ENCODE peak calls at places on chromosome 22, in six cellular contexts. One of them, this sample, is unnamed.
A peak's percentile ranks its signal among the peaks of the same experiment; 100 is the strongest.

GRCh38 chr22:50218996-50219727 is 18.4 kb downstream of the SELENOO start:
- DNase-seq in IMR-90: peak; percentile 74
- DNase-seq in mesenchymal stem cell: peak; percentile 41
- DNase-seq in H9: peak; percentile 77
- DNase-seq in mesendoderm: peak; percentile 49
- DNase-seq in trophoblast cell: no peak
- DNase-seq in this sample: no peak

GRCh38 chr22:38843201-38843715 is 570 bp downstream of the NPTXR start:
- DNase-seq in IMR-90: peak; percentile 81
- DNase-seq in mesenchymal stem cell: peak; percentile 80
- DNase-seq in H9: peak; percentile 52
- DNase-seq in mesendoderm: peak; percentile 85
- DNase-seq in trophoblast cell: no peak
- DNase-seq in this sample: peak; percentile 56

GRCh38 chr22:22460060-22460459 is 48.5 kb downstream of the ZNF280B start:
- DNase-seq in IMR-90: no peak
- DNase-seq in mesenchymal stem cell: no peak
- DNase-seq in H9: peak; percentile 68
- DNase-seq in mesendoderm: no peak
- DNase-seq in trophoblast cell: no peak
- DNase-seq in this sample: no peak

GRCh38 chr22:31681625-31682345 is 19.8 kb upstream of the PISD start:
- DNase-seq in IMR-90: peak; percentile 60
- DNase-seq in mesenchymal stem cell: peak; percentile 9
- DNase-seq in H9: no peak
- DNase-seq in mesendoderm: no peak
- DNase-seq in trophoblast cell: no peak
- DNase-seq in this sample: no peak

GRCh38 chr22:23053912-23054530 is 16.3 kb upstream of the GNAZ start:
- DNase-seq in IMR-90: no peak
- DNase-seq in mesenchymal stem cell: no peak
- DNase-seq in H9: peak; percentile 12
- DNase-seq in mesendoderm: no peak
- DNase-seq in trophoblast cell: no peak
- DNase-seq in this sample: no peak

GRCh38 chr22:22895776-22896445 is 8.3 kb downstream of the IGLL5 start:
- DNase-seq in IMR-90: no peak
- DNase-seq in mesenchymal stem cell: no peak
- DNase-seq in H9: no peak
- DNase-seq in mesendoderm: no peak
- DNase-seq in trophoblast cell: no peak
- DNase-seq in this sample: no peak

GRCh38 chr22:38443675-38444521 is 11.1 kb downstream of the KCNJ4 start:
- DNase-seq in IMR-90: no peak
- DNase-seq in mesenchymal stem cell: no peak
- DNase-seq in H9: no peak
- DNase-seq in mesendoderm: no peak
- DNase-seq in trophoblast cell: no peak
- DNase-seq in this sample: no peak

GRCh38 chr22:43163241-43163795 is 12.0 kb downstream of the TSPO start:
- DNase-seq in IMR-90: no peak
- DNase-seq in mesenchymal stem cell: no peak
- DNase-seq in H9: no peak
- DNase-seq in mesendoderm: no peak
- DNase-seq in trophoblast cell: no peak
- DNase-seq in this sample: no peak

GRCh38 chr22:39179841-39180335 is 27.4 kb upstream of the CBX7 start:
- DNase-seq in IMR-90: no peak
- DNase-seq in mesenchymal stem cell: no peak
- DNase-seq in H9: peak; percentile 76
- DNase-seq in mesendoderm: peak; percentile 77
- DNase-seq in trophoblast cell: no peak
- DNase-seq in this sample: no peak

GRCh38 chr22:43798492-43798891 is 13.6 kb downstream of the EFCAB6 start:
- DNase-seq in IMR-90: peak; percentile 63
- DNase-seq in mesenchymal stem cell: no peak
- DNase-seq in H9: no peak
- DNase-seq in mesendoderm: no peak
- DNase-seq in trophoblast cell: no peak
- DNase-seq in this sample: no peak

GRCh38 chr22:23773247-23774113 is 831 bp downstream of the MMP11 start:
- DNase-seq in IMR-90: no peak
- DNase-seq in mesenchymal stem cell: no peak
- DNase-seq in H9: no peak
- DNase-seq in mesendoderm: no peak
- DNase-seq in trophoblast cell: peak; percentile 14
- DNase-seq in this sample: no peak

GRCh38 chr22:28869736-28870135 is 13.6 kb upstream of the ZNRF3 start:
- DNase-seq in IMR-90: no peak
- DNase-seq in mesenchymal stem cell: no peak
- DNase-seq in H9: no peak
- DNase-seq in mesendoderm: no peak
- DNase-seq in trophoblast cell: no peak
- DNase-seq in this sample: no peak

GRCh38 chr22:31496735-31497146 is 405 bp downstream of the SFI1 start:
- DNase-seq in IMR-90: no peak
- DNase-seq in mesenchymal stem cell: peak; percentile 40
- DNase-seq in H9: no peak
- DNase-seq in mesendoderm: no peak
- DNase-seq in trophoblast cell: peak; percentile 18
- DNase-seq in this sample: no peak

GRCh38 chr22:31102441-31103081 is 4.8 kb downstream of the SELENOM start:
- DNase-seq in IMR-90: peak; percentile 98
- DNase-seq in mesenchymal stem cell: peak; percentile 99
- DNase-seq in H9: no peak
- DNase-seq in mesendoderm: peak; percentile 59
- DNase-seq in trophoblast cell: peak; percentile 93
- DNase-seq in this sample: no peak

GRCh38 chr22:41286639-41287091 is 678 bp upstream of the RANGAP1 start:
- DNase-seq in IMR-90: peak; percentile 38
- DNase-seq in mesenchymal stem cell: no peak
- DNase-seq in H9: no peak
- DNase-seq in mesendoderm: no peak
- DNase-seq in trophoblast cell: peak; percentile 66
- DNase-seq in this sample: no peak

GRCh38 chr22:25928038-25928437 is 186.1 kb downstream of the MYO18B start:
- DNase-seq in IMR-90: no peak
- DNase-seq in mesenchymal stem cell: no peak
- DNase-seq in H9: no peak
- DNase-seq in mesendoderm: peak; percentile 55
- DNase-seq in trophoblast cell: no peak
- DNase-seq in this sample: no peak

GRCh38 chr22:25929479-25929878 is 187.5 kb downstream of the MYO18B start:
- DNase-seq in IMR-90: no peak
- DNase-seq in mesenchymal stem cell: no peak
- DNase-seq in H9: no peak
- DNase-seq in mesendoderm: no peak
- DNase-seq in trophoblast cell: no peak
- DNase-seq in this sample: no peak

GRCh38 chr22:25933158-25933788 is 191.3 kb downstream of the MYO18B start:
- DNase-seq in IMR-90: no peak
- DNase-seq in mesenchymal stem cell: no peak
- DNase-seq in H9: no peak
- DNase-seq in mesendoderm: peak; percentile 60
- DNase-seq in trophoblast cell: no peak
- DNase-seq in this sample: no peak

GRCh38 chr22:25930083-25930482 is 188.1 kb downstream of the MYO18B start:
- DNase-seq in IMR-90: no peak
- DNase-seq in mesenchymal stem cell: no peak
- DNase-seq in H9: no peak
- DNase-seq in mesendoderm: no peak
- DNase-seq in trophoblast cell: no peak
- DNase-seq in this sample: no peak

GRCh38 chr22:25930710-25931353 is 188.8 kb downstream of the MYO18B start:
- DNase-seq in IMR-90: no peak
- DNase-seq in mesenchymal stem cell: no peak
- DNase-seq in H9: no peak
- DNase-seq in mesendoderm: no peak
- DNase-seq in trophoblast cell: no peak
- DNase-seq in this sample: no peak
- H3K18ac ChIP-seq in IMR-90: no peak overlapping the region
- H3K18ac ChIP-seq in mesenchymal stem cell: no peak overlapping the region
- H3K18ac ChIP-seq in H9: no peak overlapping the region
- H3K18ac ChIP-seq in mesendoderm: no peak overlapping the region
- H3K18ac ChIP-seq in trophoblast cell: no peak overlapping the region
- H3K18ac ChIP-seq in this sample: peak overlapping the region; percentile 15

DNA sequence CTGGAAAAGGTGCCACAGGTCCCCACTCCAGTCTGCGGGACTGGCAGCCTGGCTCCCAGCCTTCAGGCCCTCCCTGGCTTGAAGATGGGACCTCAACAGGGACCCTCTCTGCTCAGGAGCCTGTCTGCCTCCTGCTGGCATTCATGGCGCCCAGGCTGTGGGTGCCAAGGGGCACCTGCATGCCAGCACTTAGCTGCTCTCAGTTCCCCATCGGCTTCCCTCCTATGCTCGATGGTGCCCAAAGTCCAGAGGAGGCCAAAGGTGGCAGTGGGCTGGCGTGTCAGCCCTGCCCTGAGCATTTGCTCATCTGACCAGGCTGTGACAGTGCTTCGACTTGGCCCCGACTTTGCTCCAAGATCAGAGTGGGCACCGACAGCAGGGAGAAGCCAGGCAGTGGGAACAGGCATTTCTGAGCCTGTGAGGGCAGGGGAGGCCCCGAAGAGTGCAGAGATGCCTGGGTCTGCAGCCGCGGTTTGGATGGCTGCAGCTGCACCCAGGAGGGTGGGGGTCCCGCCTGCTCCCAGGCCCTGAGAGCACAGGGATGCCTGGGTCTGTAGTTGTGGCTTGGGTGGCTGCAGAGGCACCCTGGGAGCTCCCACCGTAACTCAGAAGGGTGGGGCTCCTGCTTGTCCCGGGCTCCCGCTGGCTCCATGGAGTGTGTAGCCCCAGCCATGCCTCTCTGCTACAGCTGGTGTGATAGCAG is 463.6 kb downstream of the TBC1D22A start:
- DNase-seq in IMR-90: no peak
- DNase-seq in mesenchymal stem cell: no peak
- DNase-seq in H9: peak; percentile 8
- DNase-seq in mesendoderm: no peak
- DNase-seq in trophoblast cell: no peak
- DNase-seq in this sample: no peak
- H3K4me1 ChIP-seq in IMR-90: no peaks in the 10 kb centered on the region
- H3K4me1 ChIP-seq in mesenchymal stem cell: no peaks in the 10 kb centered on the region
- H3K4me1 ChIP-seq in H9: no peaks in the 10 kb centered on the region
- H3K4me1 ChIP-seq in mesendoderm: no peaks in the 10 kb centered on the region
- H3K4me1 ChIP-seq in trophoblast cell: no peaks in the 10 kb centered on the region
- H3K4me1 ChIP-seq in this sample: no peaks in the 10 kb centered on the region

GRCh38 chr22:18035740-18036139 is 11.4 kb upstream of the MICAL3 start:
- DNase-seq in IMR-90: peak; percentile 19
- DNase-seq in mesenchymal stem cell: no peak
- DNase-seq in H9: peak; percentile 50
- DNase-seq in mesendoderm: no peak
- DNase-seq in trophoblast cell: peak; percentile 24
- DNase-seq in this sample: no peak
- H3K27ac ChIP-seq in IMR-90: no peak overlapping the region
- H3K27ac ChIP-seq in mesenchymal stem cell: no peak overlapping the region
- H3K27ac ChIP-seq in H9: no peak overlapping the region
- H3K27ac ChIP-seq in mesendoderm: no peak overlapping the region
- H3K27ac ChIP-seq in trophoblast cell: no peak overlapping the region
- H3K27ac ChIP-seq in this sample: no peak overlapping the region

GRCh38 chr22:49088801-49089791 is 738.6 kb downstream of the BRD1 start:
- DNase-seq in IMR-90: no peak
- DNase-seq in mesenchymal stem cell: no peak
- DNase-seq in H9: no peak
- DNase-seq in mesendoderm: no peak
- DNase-seq in trophoblast cell: no peak
- DNase-seq in this sample: no peak

GRCh38 chr22:49086181-49086580 is 741.5 kb downstream of the BRD1 start:
- DNase-seq in IMR-90: no peak
- DNase-seq in mesenchymal stem cell: no peak
- DNase-seq in H9: no peak
- DNase-seq in mesendoderm: no peak
- DNase-seq in trophoblast cell: no peak
- DNase-seq in this sample: no peak

GRCh38 chr22:49087716-49088660 is 739.7 kb downstream of the BRD1 start:
- DNase-seq in IMR-90: no peak
- DNase-seq in mesenchymal stem cell: no peak
- DNase-seq in H9: no peak
- DNase-seq in mesendoderm: no peak
- DNase-seq in trophoblast cell: no peak
- DNase-seq in this sample: no peak

GRCh38 chr22:49087163-49087562 is 740.5 kb downstream of the BRD1 start:
- DNase-seq in IMR-90: no peak
- DNase-seq in mesenchymal stem cell: no peak
- DNase-seq in H9: no peak
- DNase-seq in mesendoderm: no peak
- DNase-seq in trophoblast cell: no peak
- DNase-seq in this sample: no peak

DNA sequence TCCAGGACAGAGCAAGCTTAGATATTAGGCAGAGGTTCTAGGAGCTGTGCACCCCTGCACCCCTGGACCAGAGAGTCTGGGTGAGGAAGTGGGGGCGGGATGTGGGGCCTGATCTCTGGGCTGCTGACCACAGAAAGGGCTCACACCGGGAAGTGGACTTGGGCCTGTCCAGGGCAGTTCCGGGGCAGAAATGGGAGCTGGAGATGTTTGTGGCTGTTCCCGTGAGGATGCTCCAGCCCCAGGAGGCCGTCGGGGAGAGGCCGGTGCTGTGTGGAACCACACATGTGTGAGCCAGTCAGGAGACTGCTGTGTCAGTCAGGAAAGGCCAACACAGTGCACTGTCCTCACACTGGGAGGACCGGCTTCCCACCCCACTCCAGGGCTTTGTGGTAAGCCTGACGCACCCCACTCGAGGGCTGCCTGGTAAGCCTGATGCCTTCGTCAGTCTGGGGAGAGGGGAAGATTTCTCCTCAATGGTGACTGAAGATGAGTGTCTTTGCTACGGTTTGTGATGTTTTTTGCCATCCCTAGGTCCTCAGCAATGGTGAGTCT is 741.0 kb downstream of the BRD1 start:
- DNase-seq in IMR-90: no peak
- DNase-seq in mesenchymal stem cell: no peak
- DNase-seq in H9: no peak
- DNase-seq in mesendoderm: no peak
- DNase-seq in trophoblast cell: no peak
- DNase-seq in this sample: no peak
- H3K18ac ChIP-seq in IMR-90: no peak overlapping the region
- H3K18ac ChIP-seq in mesenchymal stem cell: no peak overlapping the region
- H3K18ac ChIP-seq in H9: no peak overlapping the region
- H3K18ac ChIP-seq in mesendoderm: no peak overlapping the region
- H3K18ac ChIP-seq in trophoblast cell: no peak overlapping the region
- H3K18ac ChIP-seq in this sample: no peak overlapping the region

DNA sequence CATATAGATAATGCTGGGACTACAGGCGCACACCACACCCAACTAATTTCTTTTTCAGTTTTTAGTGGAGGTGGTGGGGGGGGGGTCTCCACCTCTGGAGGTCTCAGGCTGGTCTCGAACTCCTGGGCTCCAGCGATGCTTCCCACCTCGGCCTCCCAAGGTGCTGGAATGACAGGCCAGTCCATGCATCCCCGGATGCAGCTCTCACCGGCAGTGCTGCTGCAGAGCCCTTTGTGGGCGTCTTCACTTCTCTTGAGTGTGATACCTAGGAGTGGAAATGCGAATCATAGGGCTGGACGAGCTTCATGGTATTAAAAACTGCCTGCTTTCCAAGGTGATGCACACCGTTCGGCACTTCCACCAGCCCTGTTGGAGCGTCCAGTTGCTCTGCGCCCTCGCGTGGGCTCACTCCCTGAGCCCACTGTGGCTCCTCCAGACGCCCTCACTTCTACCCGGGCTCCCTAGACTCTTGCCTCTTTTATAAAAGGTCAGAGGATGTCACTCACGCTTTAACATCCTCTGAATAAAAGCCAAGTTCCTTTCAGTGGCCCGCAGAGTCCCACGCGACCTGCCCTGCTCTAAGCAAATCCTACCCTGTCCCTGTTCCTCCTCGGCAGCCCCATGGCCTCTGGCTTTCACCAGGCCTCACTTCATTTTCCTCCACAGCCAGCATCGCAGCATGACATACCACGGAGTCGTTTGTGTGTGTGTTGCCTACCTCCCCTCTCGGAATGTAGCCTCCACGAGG is 833 bp upstream of the BID start:
- DNase-seq in IMR-90: no peak
- DNase-seq in mesenchymal stem cell: no peak
- DNase-seq in H9: no peak
- DNase-seq in mesendoderm: no peak
- DNase-seq in trophoblast cell: no peak
- DNase-seq in this sample: no peak
- H3K4me1 ChIP-seq in IMR-90: peaks cover 15% of the 10 kb centered on the region
- H3K4me1 ChIP-seq in mesenchymal stem cell: peaks cover 28% of the 10 kb centered on the region
- H3K4me1 ChIP-seq in H9: peaks cover 5% of the 10 kb centered on the region
- H3K4me1 ChIP-seq in mesendoderm: peaks cover 7% of the 10 kb centered on the region
- H3K4me1 ChIP-seq in trophoblast cell: peaks cover 9% of the 10 kb centered on the region
- H3K4me1 ChIP-seq in this sample: peaks cover 16% of the 10 kb centered on the region

This sample was measured in neuronal stem cell.